ENCODE peak calls at places on chromosomes 11 and 22, in seven cellular contexts. R is GM04503, I is B cell, S is anterior cingulate cortex, V is H4, U is AG20443, N is left kidney. H is an unnamed sample.

GRCh38 chr11:72721689-72722049 is 30.5 kb downstream of the ARAP1 start:
- DNase-seq in S (no peak), R (no peak), U (no peak), I (no peak), N (peak; percentile 78), V (no peak), H (no peak)

GRCh38 chr11:37817727-37818270 is 1219.8 kb upstream of the RAG2 start:
- DNase-seq in V (peak; percentile 19), U (no peak), R (no peak), I (no peak), S (no peak), N (no peak), H (no peak)

GRCh38 chr11:65822760-65823528 is 10.8 kb upstream of the SNX32 start:
- DNase-seq in U (no peak), I (no peak), S (no peak), R (no peak), V (no peak), N (no peak), H (no peak)

GRCh38 chr11:70358797-70359196 is 39.5 kb upstream of the CTTN start:
- DNase-seq in U (no peak), N (no peak), V (no peak), S (no peak), I (no peak), R (no peak), H (no peak)

GRCh38 chr11:1670928-1671371 is 26.0 kb upstream of the KRTAP5-6 start:
- DNase-seq in I (no peak), N (no peak), S (no peak), V (no peak), R (no peak), U (peak; percentile 14), H (no peak)

GRCh38 chr11:35390737-35391682 is 28.3 kb downstream of the SLC1A2 start:
- DNase-seq in V (peak; percentile 85), S (no peak), U (no peak), R (no peak), N (no peak), I (peak; percentile 13), H (no peak)

GRCh38 chr22:50191041-50191740 is 5.5 kb downstream of the TRABD start:
- DNase-seq in N (peak; percentile 49), R (no peak), S (no peak), I (peak; percentile 94), V (no peak), U (no peak), H (no peak)

GRCh38 chr11:17755891-17756290 is 21.3 kb downstream of the KCNC1 start:
- DNase-seq in V (no peak), S (no peak), N (no peak), U (no peak), R (no peak), I (no peak), H (no peak)

GRCh38 chr11:106070606-106071005 is 6.5 kb downstream of the KBTBD3 start:
- DNase-seq in N (no peak), I (no peak), U (no peak), S (no peak), V (no peak), R (no peak), H (no peak)

GRCh38 chr22:30208631-30209603 is 37.6 kb downstream of the LIF start:
- DNase-seq in U (peak; percentile 73), I (no peak), N (peak; percentile 67), S (no peak), R (peak; percentile 56), V (peak; percentile 74), H (no peak)

GRCh38 chr11:114154271-114155047 is 94.9 kb downstream of the ZBTB16 start:
- DNase-seq in U (peak; percentile 32), I (no peak), N (no peak), S (no peak), V (no peak), R (no peak), H (no peak)

GRCh38 chr11:8873966-8874365 is 37.0 kb upstream of the AKIP1 start:
- DNase-seq in U (no peak), N (no peak), S (no peak), R (no peak), V (no peak), I (peak; percentile 5), H (no peak)

GRCh38 chr22:32796865-32797573 is 4.5 kb upstream of the TIMP3 start:
- DNase-seq in N (peak; percentile 82), V (peak; percentile 37), R (no peak), U (peak; percentile 87), S (peak; percentile 77), I (peak; percentile 33), H (peak; percentile 7)

GRCh38 chr11:2529636-2530035 is 84.8 kb downstream of the KCNQ1 start:
- DNase-seq in N (no peak), V (no peak), U (no peak), S (no peak), R (no peak), I (no peak), H (no peak)

GRCh38 chr11:104134760-104135159 is 29.2 kb downstream of the PDGFD start:
- DNase-seq in S (no peak), U (peak; percentile 45), R (peak; percentile 14), I (no peak), V (peak; percentile 31), N (no peak), H (no peak)

GRCh38 chr22:45804986-45805325 is 133.3 kb downstream of the ATXN10 start:
- DNase-seq in U (peak; percentile 83), S (no peak), N (no peak), V (peak; percentile 98), I (no peak), R (peak; percentile 97), H (no peak)

GRCh38 chr22:41526802-41527799 is 17.2 kb downstream of the POLR3H start:
- DNase-seq in I (peak; percentile 79), V (no peak), N (no peak), S (peak; percentile 28), U (peak; percentile 85), R (no peak), H (peak; percentile 51)

GRCh38 chr11:29490951-29491350 is 525.9 kb downstream of the KCNA4 start:
- DNase-seq in R (no peak), S (no peak), V (no peak), U (no peak), I (no peak), N (no peak), H (no peak)

GRCh38 chr22:43289976-43290663 is 53.1 kb downstream of the SCUBE1 start:
- DNase-seq in V (peak; percentile 86), S (no peak), I (no peak), R (no peak), U (peak; percentile 61), N (no peak), H (no peak)

H was measured in cerebellum.